ENCODE peak calls at places on chromosomes 7 and 10, in nine cellular contexts. Z is ovary; U is pancreas; B is upper lobe of left lung; C is Caco-2; L is neuronal stem cell; O is uterus; E is CD4-positive, CD25-positive, alpha-beta regulatory T cell; G is RWPE2. S is an unnamed sample. For H3K27me3 and H3K9me3, the result is how much of the 10 kb centered on the place peaks cover.

GRCh38 chr10:103584216-103585010 is 90.9 kb downstream of the NEURL1 start:
- DNase-seq in C (no peak), O (no peak), E (peak), G (no peak), Z (peak), U (no peak), L (no peak), B (peak), S (no peak)

GRCh38 chr10:27513451-27514191 is 9.5 kb downstream of the RAB18 start:
- DNase-seq in L (no peak), B (no peak), O (no peak), E (peak), Z (no peak), G (no peak), C (no peak), U (no peak), S (no peak)

GRCh38 chr7:114481995-114482394 is 67.4 kb downstream of the FOXP2 start:
- DNase-seq in L (no peak), U (no peak), Z (no peak), C (no peak), O (no peak), B (no peak), E (no peak), G (no peak), S (no peak)

GRCh38 chr7:17070117-17070750 is 188.5 kb upstream of the AGR3 start:
- DNase-seq in C (no peak), Z (no peak), U (no peak), E (no peak), O (no peak), B (no peak), L (no peak), G (no peak), S (no peak)

GRCh38 chr10:132205650-132206376 is 19.1 kb downstream of the DPYSL4 start:
- DNase-seq in L (no peak), B (peak), Z (peak), G (no peak), U (peak), E (no peak), O (no peak), C (no peak), S (no peak)

GRCh38 chr7:130145424-130146106 is 59.6 kb downstream of the TMEM209 start:
- DNase-seq in E (no peak), O (no peak), B (no peak), U (no peak), Z (no peak), G (no peak), L (no peak), C (no peak), S (no peak)

GRCh38 chr7:30662431-30662939 is 19.8 kb downstream of the CRHR2 start:
- DNase-seq in Z (no peak), E (no peak), B (no peak), L (no peak), C (no peak), G (peak), O (no peak), U (peak), S (no peak)

GRCh38 chr7:114107522-114107921 is 188.7 kb upstream of the PPP1R3A start:
- DNase-seq in L (no peak), B (no peak), E (no peak), U (no peak), C (no peak), Z (no peak), G (no peak), O (no peak), S (no peak)

GRCh38 chr7:997404-998395 is 14.7 kb downstream of the CYP2W1 start:
- DNase-seq in G (no peak), B (peak), E (no peak), C (no peak), O (no peak), U (peak), L (no peak), Z (no peak), S (no peak)

GRCh38 chr10:29199344-29199743 is 89.5 kb upstream of the LYZL1 start:
- DNase-seq in C (peak), Z (no peak), B (peak), E (no peak), G (no peak), U (no peak), O (no peak), L (no peak), S (no peak)

GRCh38 chr10:89744021-89744420 is 42.6 kb downstream of the KIF20B start:
- DNase-seq in Z (no peak), U (no peak), E (no peak), O (no peak), C (no peak), G (no peak), L (no peak), B (no peak), S (no peak)

GRCh38 chr10:119313645-119314044 is 106.3 kb downstream of the GRK5 start:
- DNase-seq in E (peak), O (no peak), B (peak), C (no peak), Z (no peak), G (no peak), L (no peak), U (no peak), S (no peak)

GRCh38 chr7:3879337-3880054 is 578.4 kb downstream of the SDK1 start:
- DNase-seq in L (no peak), Z (no peak), O (no peak), U (no peak), E (no peak), G (no peak), C (no peak), B (no peak), S (no peak)

GRCh38 chr10:129918401-129918800 is 45.7 kb downstream of the EBF3 start:
- DNase-seq in B (no peak), O (no peak), L (no peak), G (no peak), C (no peak), E (no peak), Z (no peak), U (no peak), S (no peak)

GRCh38 chr10:6133331-6134098 is 44.7 kb downstream of the RBM17 start:
- DNase-seq in U (no peak), C (no peak), E (no peak), L (no peak), B (peak), Z (no peak), G (no peak), O (peak), S (no peak)

GRCh38 chr10:92436611-92437010 is 137.3 kb downstream of the IDE start:
- DNase-seq in G (no peak), L (no peak), B (no peak), E (no peak), U (no peak), O (no peak), C (no peak), Z (no peak), S (no peak)

GRCh38 chr10:51007781-51008180 is 66.5 kb upstream of the PRKG1 start:
- DNase-seq in B (no peak), Z (no peak), O (no peak), G (no peak), U (no peak), C (no peak), E (no peak), L (no peak), S (no peak)

GRCh38 chr10:70478191-70479160 is at the start of gene PALD1:
- DNase-seq in L (peak), U (no peak), C (peak), Z (peak), O (peak), B (peak), E (peak), G (no peak), S (peak)

GRCh38 chr10:125153693-125154490 is 6.5 kb downstream of the CTBP2 start:
- DNase-seq in L (no peak), B (no peak), C (no peak), U (no peak), O (no peak), E (no peak), G (no peak), Z (no peak), S (peak)

GRCh38 chr7:142438235-142438922 is 180.5 kb upstream of the PRSS58 start:
- DNase-seq in U (no peak), Z (no peak), G (no peak), O (no peak), B (peak), C (peak), E (peak), L (peak), S (peak)

GRCh38 chr7:380724-381210 is 90.8 kb downstream of the FOXL3 start:
- DNase-seq in U (no peak), G (peak), Z (no peak), O (no peak), E (no peak), C (no peak), L (no peak), B (no peak), S (no peak)

GRCh38 chr10:1120761-1121160 is 64.6 kb downstream of the WDR37 start:
- DNase-seq in G (no peak), L (no peak), O (peak), E (no peak), B (peak), U (no peak), Z (no peak), C (no peak), S (no peak)

GRCh38 chr10:21078410-21079329 is 181.6 kb upstream of the NEBL start:
- DNase-seq in O (peak), U (no peak), E (peak), L (peak), Z (peak), B (no peak), G (no peak), C (peak), S (peak)

GRCh38 chr10:81905161-81905560 is 30.2 kb downstream of the NRG3 start:
- DNase-seq in Z (no peak), L (no peak), U (no peak), O (no peak), C (no peak), G (no peak), B (no peak), E (no peak), S (no peak)

GRCh38 chr7:56046728-56047445 is 4.4 kb downstream of the PSPH start:
- DNase-seq in L (no peak), E (no peak), C (peak), B (no peak), Z (no peak), O (no peak), U (no peak), G (no peak), S (peak)

GRCh38 chr10:122126763-122127659 is 138.0 kb downstream of the TACC2 start:
- DNase-seq in L (no peak), E (no peak), B (no peak), C (peak), O (peak), Z (no peak), G (no peak), U (no peak), S (peak)

GRCh38 chr7:44378744-44379143 is 53.4 kb upstream of the CAMK2B start:
- DNase-seq in L (no peak), U (no peak), C (no peak), Z (no peak), B (no peak), O (no peak), G (peak), E (no peak), S (no peak)

GRCh38 chr7:1248077-1248458 is 15.4 kb downstream of the UNCX start:
- DNase-seq in U (peak), Z (no peak), E (no peak), B (no peak), C (no peak), O (no peak), L (no peak), G (no peak), S (no peak)

GRCh38 chr10:121662945-121663917 is 65.0 kb upstream of the FGFR2 start:
- DNase-seq in U (no peak), B (no peak), C (peak), E (no peak), L (peak), O (no peak), Z (no peak), G (no peak), S (peak)

GRCh38 chr10:78774999-78775711 is 293.6 kb upstream of the ZMIZ1 start:
- DNase-seq in O (peak), B (no peak), E (no peak), Z (peak), L (no peak), G (peak), U (peak), C (no peak), S (no peak)

GRCh38 chr10:101291254-101292193 is 62.3 kb upstream of the LBX1 start:
- DNase-seq in E (peak), C (peak), L (no peak), U (peak), B (peak), Z (peak), G (no peak), O (peak), S (peak)

GRCh38 chr7:81767883-81768282 is 2.0 kb downstream of the HGF start:
- DNase-seq in L (no peak), E (no peak), O (no peak), U (no peak), B (no peak), Z (no peak), C (no peak), G (no peak), S (no peak)

GRCh38 chr7:81774496-81774895 is 4.6 kb upstream of the HGF start:
- DNase-seq in U (no peak), G (no peak), B (no peak), L (no peak), Z (no peak), E (no peak), O (no peak), C (no peak), S (no peak)

GRCh38 chr7:81770823-81771222 is 976 bp upstream of the HGF start:
- DNase-seq in L (no peak), B (no peak), G (no peak), U (no peak), C (no peak), Z (no peak), O (no peak), E (no peak), S (no peak)

GRCh38 chr7:81768951-81769778 is 682 bp downstream of the HGF start:
- DNase-seq in O (no peak), G (no peak), E (no peak), C (no peak), Z (no peak), L (no peak), U (no peak), B (no peak), S (no peak)

DNA sequence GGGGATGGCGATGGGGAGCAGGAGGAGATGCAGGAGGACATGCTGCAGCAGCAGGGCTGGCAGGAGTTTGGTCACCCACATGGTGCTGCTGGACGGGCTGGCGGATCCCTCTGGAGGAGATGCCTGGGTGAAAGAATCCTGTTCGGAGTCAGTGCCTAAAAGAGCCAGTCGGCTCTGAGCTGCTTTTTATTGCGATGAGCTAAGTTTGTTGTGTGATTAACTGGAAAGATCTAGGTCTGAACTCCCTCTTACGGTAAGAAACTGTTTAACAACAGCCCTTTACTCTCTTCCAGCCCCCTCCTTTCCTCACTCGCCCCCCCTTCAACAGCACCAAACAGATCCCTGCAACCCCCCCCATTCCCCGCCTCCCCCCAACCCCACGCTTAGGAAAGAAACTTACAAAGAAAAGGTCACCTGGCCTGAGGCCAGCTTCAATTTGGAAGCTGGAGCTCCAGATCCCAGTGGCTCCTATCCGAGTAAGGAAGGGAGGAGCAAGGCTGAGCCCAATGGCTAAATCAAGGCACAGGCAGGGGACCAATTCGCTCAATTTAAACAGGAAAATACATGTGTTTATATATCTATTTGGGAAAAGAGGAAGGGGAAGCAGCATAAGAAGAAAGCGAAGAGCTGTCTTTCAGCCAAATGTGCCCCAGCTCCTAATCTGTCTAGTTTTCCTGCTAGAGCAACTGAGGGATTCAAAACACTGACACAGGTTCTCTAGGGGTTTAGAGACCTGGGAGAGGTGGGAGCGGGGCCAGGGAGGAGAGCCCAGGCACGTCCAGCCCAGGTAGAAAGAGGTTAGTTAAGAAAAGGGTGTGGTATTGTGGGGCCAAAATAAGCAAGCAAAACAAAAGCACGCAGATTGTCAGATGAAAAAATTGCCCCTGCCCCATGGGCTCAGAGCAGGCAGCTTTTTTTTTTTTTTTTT is at the start of gene HGF:
- DNase-seq in O (peak), Z (peak), C (no peak), G (no peak), E (no peak), U (no peak), L (no peak), B (peak), S (no peak)
- H3K27me3 ChIP-seq in O (under half), Z (under half), C (under half), G (under half), E (under half), U (under half), L (under half), B (under half), S (under half)

DNA sequence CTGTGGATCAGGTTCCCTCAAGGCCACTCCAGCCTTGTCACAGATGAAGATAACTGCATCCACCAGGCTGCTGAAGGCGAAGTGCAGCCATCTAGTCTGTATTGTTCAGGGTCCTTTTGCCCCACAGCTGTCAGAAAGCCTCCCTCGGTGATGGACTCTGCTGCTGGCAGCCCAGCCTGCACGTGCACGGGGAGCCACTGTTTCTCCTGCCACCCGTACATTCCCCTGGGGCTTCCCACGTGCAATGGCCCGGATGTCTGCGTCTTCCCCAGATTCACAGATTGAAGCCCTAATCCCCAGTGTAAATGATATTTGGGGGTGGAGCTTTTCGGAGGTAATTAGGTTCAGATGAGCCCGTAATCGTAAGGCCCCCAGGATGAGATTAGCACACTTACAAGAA is 46.6 kb upstream of the VIPR2 start:
- DNase-seq in O (no peak), G (no peak), U (no peak), B (no peak), E (no peak), Z (no peak), L (no peak), C (no peak), S (no peak)
- H3K9me3 ChIP-seq in O (under half), G (under half), U (under half), B (under half), E (under half), Z (under half), L (under half), C (under half), S (under half)

DNA sequence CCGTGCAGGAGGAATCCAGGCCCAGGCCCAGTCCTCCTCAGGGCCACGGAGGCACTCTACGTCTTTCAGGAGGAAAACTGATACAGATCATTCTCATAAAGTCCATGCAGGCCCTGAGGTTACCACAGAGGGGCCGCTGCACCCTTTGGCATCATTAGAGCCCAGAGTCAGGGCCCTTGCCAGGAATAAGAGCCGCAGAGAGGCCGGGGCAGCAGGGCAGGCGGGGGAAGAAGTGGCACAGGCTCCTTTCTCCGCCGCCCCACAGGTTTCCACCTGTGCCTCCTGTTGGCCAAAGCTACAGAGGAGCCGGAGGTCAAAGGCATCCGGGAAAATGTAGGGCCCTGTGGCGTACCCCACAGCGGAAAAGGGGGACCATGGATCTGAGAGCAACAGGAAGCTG is 366.6 kb upstream of the SHH start:
- DNase-seq in B (peak), U (no peak), E (no peak), L (no peak), G (no peak), O (no peak), C (no peak), Z (no peak), S (no peak)
- H3K27me3 ChIP-seq in B (under half), U (under half), E (under half), L (under half), G (under half), O (under half), C (under half), Z (under half), S (under half)

GRCh38 chr7:156099085-156099484 is 286.8 kb upstream of the SHH start:
- DNase-seq in E (no peak), L (no peak), U (no peak), G (no peak), B (no peak), O (no peak), C (no peak), Z (no peak), S (no peak)

GRCh38 chr7:156095908-156096539 is 283.8 kb upstream of the SHH start:
- DNase-seq in Z (no peak), B (no peak), C (no peak), L (no peak), U (no peak), E (no peak), G (no peak), O (no peak), S (no peak)

GRCh38 chr7:156094350-156095146 is 282.3 kb upstream of the SHH start:
- DNase-seq in U (no peak), Z (no peak), C (no peak), E (no peak), L (no peak), O (no peak), G (no peak), B (no peak), S (no peak)

GRCh38 chr7:156101355-156101754 is 289.1 kb upstream of the SHH start:
- DNase-seq in Z (no peak), U (no peak), G (no peak), O (no peak), C (no peak), E (no peak), B (no peak), L (no peak), S (no peak)

DNA sequence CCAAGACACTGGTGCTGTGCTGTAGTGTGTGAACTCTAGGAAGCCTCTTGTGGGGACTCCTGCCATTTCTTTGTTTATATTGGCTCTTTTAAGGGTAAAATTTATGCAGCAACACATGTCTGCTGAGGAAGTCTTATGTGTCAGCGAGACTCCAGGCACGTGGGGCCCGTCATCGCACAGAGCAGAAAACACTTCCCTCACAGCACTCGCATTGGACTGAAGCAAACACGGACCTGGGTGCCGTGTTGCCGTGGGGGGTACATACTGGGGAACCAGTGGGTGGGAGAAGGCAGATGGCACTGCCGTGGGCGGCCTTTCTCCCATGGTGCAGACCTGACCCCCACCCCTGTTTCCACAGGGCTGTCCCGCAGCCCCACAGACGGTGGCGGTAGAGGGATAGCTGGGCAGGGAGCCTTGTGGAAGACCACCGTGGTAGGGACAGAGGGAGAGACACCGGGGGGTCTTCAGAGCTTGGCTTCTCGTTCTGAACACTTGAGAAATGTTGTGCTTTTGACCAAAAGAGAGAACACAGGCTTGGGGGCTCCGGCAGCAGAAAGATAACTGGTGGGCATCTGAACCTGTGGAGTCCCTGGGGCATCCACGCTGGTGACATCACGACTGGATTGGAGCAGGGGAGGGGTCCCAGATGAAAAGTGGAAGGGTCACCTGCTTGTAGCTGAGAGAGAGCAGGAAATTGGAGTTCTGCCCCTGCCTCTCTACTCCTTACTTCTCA is 284.7 kb upstream of the SHH start:
- DNase-seq in G (no peak), Z (no peak), C (no peak), L (no peak), B (no peak), E (no peak), O (no peak), U (no peak), S (no peak)
- H3K9me3 ChIP-seq in G (under half), Z (under half), C (under half), L (under half), B (under half), E (under half), O (under half), U (under half), S (under half)

GRCh38 chr7:132400667-132401142 is 175.6 kb downstream of the PLXNA4 start:
- DNase-seq in C (no peak), E (no peak), L (no peak), O (peak), B (no peak), U (no peak), G (no peak), Z (no peak), S (no peak)
- H3K27me3 ChIP-seq in C (under half), E (under half), L (under half), O (under half), B (under half), U (under half), G (under half), Z (under half), S (under half)